ENCODE peak calls at places on chromosomes 5 and 9, in seven cellular contexts. E is heart right ventricle, Z is stromal cell of bone marrow, T is ELF-1, X is HT1080, S is H1, L is NCI-H1930. N is an unnamed sample.

GRCh38 chr5:127898551-127899213 is 184.9 kb upstream of the SLC12A2 start:
- DNase-seq in S (no peak), Z (no peak), X (no peak), T (no peak), E (no peak), L (no peak), N (no peak)

GRCh38 chr9:713046-713445 is 128.5 kb upstream of the DMRT1 start:
- DNase-seq in E (no peak), L (no peak), X (no peak), Z (no peak), S (no peak), T (no peak), N (no peak)

GRCh38 chr9:113633782-113634596 is 170.5 kb downstream of the RGS3 start:
- DNase-seq in S (no peak), E (no peak), T (peak; percentile 63), X (no peak), Z (no peak), L (no peak), N (no peak)

GRCh38 chr9:133403766-133404439 is 13.9 kb downstream of the REXO4 start:
- DNase-seq in L (no peak), T (peak; percentile 51), E (no peak), Z (no peak), S (peak; percentile 43), X (peak; percentile 30), N (no peak)

GRCh38 chr9:135796784-135797462 is 94.9 kb downstream of the KCNT1 start:
- DNase-seq in E (no peak), X (no peak), S (no peak), L (no peak), T (no peak), Z (no peak), N (no peak)

GRCh38 chr5:36660397-36661049 is 54.1 kb downstream of the SLC1A3 start:
- DNase-seq in L (no peak), Z (no peak), T (no peak), X (no peak), E (no peak), S (no peak), N (no peak)

GRCh38 chr9:69157751-69158466 is 16.2 kb upstream of the TJP2 start:
- DNase-seq in T (peak; percentile 29), S (no peak), L (no peak), E (no peak), Z (no peak), X (peak; percentile 44), N (no peak)

GRCh38 chr5:160539431-160539830 is 117.8 kb downstream of the PTTG1 start:
- DNase-seq in X (peak; percentile 92), L (no peak), Z (no peak), T (no peak), E (no peak), S (no peak), N (no peak)

GRCh38 chr5:79149432-79149831 is 37.8 kb downstream of the BHMT start:
- DNase-seq in X (no peak), L (no peak), S (no peak), Z (no peak), E (no peak), T (no peak), N (no peak)

GRCh38 chr9:123395276-123396006 is 39.4 kb downstream of the CRB2 start:
- DNase-seq in S (no peak), E (no peak), Z (no peak), X (no peak), L (no peak), T (no peak), N (peak; percentile 85)

GRCh38 chr5:962801-963200 is 45.8 kb upstream of the NKD2 start:
- DNase-seq in S (no peak), Z (no peak), X (no peak), T (no peak), L (no peak), E (no peak), N (no peak)

GRCh38 chr5:38766151-38766550 is 79.7 kb upstream of the OSMR start:
- DNase-seq in S (no peak), Z (no peak), E (no peak), L (no peak), X (no peak), T (no peak), N (no peak)

GRCh38 chr9:33748633-33749304 is 46.6 kb upstream of the PRSS3 start:
- DNase-seq in Z (no peak), S (no peak), T (no peak), X (no peak), L (no peak), E (no peak), N (no peak)

GRCh38 chr5:172412724-172413260 is 41.5 kb downstream of the SH3PXD2B start:
- DNase-seq in T (peak; percentile 36), L (no peak), X (peak; percentile 91), Z (peak; percentile 99), E (peak; percentile 86), S (no peak), N (no peak)

GRCh38 chr9:91245432-91246313 is 116.0 kb downstream of the AUH start:
- DNase-seq in T (no peak), E (no peak), X (peak; percentile 75), S (no peak), L (no peak), Z (peak; percentile 25), N (no peak)

GRCh38 chr5:74579215-74579614 is 61.3 kb downstream of the ENC1 start:
- DNase-seq in X (peak; percentile 84), S (no peak), L (no peak), T (no peak), E (no peak), Z (peak; percentile 17), N (no peak)

GRCh38 chr9:27933210-27934062 is 360.2 kb upstream of the C9orf72 start:
- DNase-seq in Z (no peak), X (no peak), L (no peak), T (no peak), S (no peak), E (no peak), N (peak; percentile 74)

GRCh38 chr5:37501152-37501551 is 122.0 kb downstream of the WDR70 start:
- DNase-seq in Z (no peak), T (no peak), S (no peak), E (no peak), X (no peak), L (no peak), N (no peak)

GRCh38 chr5:172659909-172660628 is 19.0 kb downstream of the NEURL1B start:
- DNase-seq in S (no peak), T (peak; percentile 81), L (no peak), X (peak; percentile 60), Z (no peak), E (peak; percentile 93), N (peak; percentile 78)

GRCh38 chr5:149367249-149367971 is 9.6 kb downstream of the PCYOX1L start:
- DNase-seq in X (peak; percentile 68), T (peak; percentile 94), Z (peak; percentile 72), L (peak; percentile 13), S (peak; percentile 62), E (peak; percentile 75), N (peak; percentile 77)

GRCh38 chr9:129231759-129232158 is 53.7 kb upstream of the IER5L start:
- DNase-seq in T (no peak), L (no peak), X (no peak), S (no peak), E (no peak), Z (no peak), N (no peak)

GRCh38 chr9:21974542-21975409 is 19.4 kb downstream of the CDKN2A start:
- DNase-seq in E (no peak), L (peak; percentile 78), S (peak; percentile 81), Z (no peak), T (peak; percentile 66), X (no peak), N (peak; percentile 28)

GRCh38 chr5:78638423-78638822 is 10.1 kb downstream of the LHFPL2 start:
- DNase-seq in Z (peak; percentile 80), S (no peak), X (peak; percentile 98), T (peak; percentile 86), E (peak; percentile 76), L (no peak), N (peak; percentile 93)

GRCh38 chr5:135211083-135211790 is 177.2 kb upstream of the PITX1 start:
- DNase-seq in E (no peak), S (no peak), L (no peak), X (no peak), Z (no peak), T (no peak), N (no peak)

GRCh38 chr9:114238471-114238870 is 83.1 kb downstream of the COL27A1 start:
- DNase-seq in Z (peak; percentile 62), T (no peak), E (peak; percentile 78), S (no peak), L (no peak), X (no peak), N (no peak)

GRCh38 chr9:91060520-91061343 is 259.1 kb downstream of the SYK start:
- DNase-seq in L (peak; percentile 43), Z (peak; percentile 98), E (peak; percentile 25), X (peak; percentile 91), T (no peak), S (no peak), N (peak; percentile 43)

GRCh38 chr9:27429436-27429835 is 94.7 kb upstream of the IFNK start:
- DNase-seq in T (no peak), Z (no peak), L (no peak), X (no peak), S (no peak), E (no peak), N (no peak)

GRCh38 chr5:21882363-21882762 is 970.8 kb downstream of the CDH12 start:
- DNase-seq in S (no peak), Z (no peak), E (no peak), T (no peak), X (no peak), L (no peak), N (peak; percentile 79)

GRCh38 chr5:88732181-88732633 is 150.8 kb downstream of the MEF2C start:
- DNase-seq in Z (peak; percentile 53), E (peak; percentile 35), T (no peak), X (no peak), L (no peak), S (no peak), N (no peak)

GRCh38 chr9:86508208-86508903 is 154.1 kb upstream of the TUT7 start:
- DNase-seq in Z (no peak), S (no peak), E (no peak), L (no peak), X (no peak), T (no peak), N (no peak)

GRCh38 chr5:138770291-138770690 is 17.1 kb downstream of the CTNNA1 start:
- DNase-seq in S (no peak), L (no peak), X (no peak), E (no peak), Z (no peak), T (no peak), N (no peak)

N was measured in SHP77 treated with DMSO at 0.1 percent for 48 hours.